ENCODE peak calls at places on chromosome 1, in five cellular contexts. D, E, H, C and R are unnamed samples. For H3K4me1 and H3K36me3, the result is how much of the 10 kb centered on the place peaks cover.

GRCh38 chr1:23198373-23198772 is 18.9 kb downstream of the HTR1D start:
- DNase-seq in D (no peak), E (peak), H (no peak), C (no peak), R (no peak)

GRCh38 chr1:224782601-224783000 is 146.9 kb upstream of the DNAH14 start:
- DNase-seq in D (no peak), E (no peak), H (no peak), C (no peak), R (no peak)

GRCh38 chr1:30886710-30887428 is 21.7 kb downstream of the SDC3 start:
- DNase-seq in D (no peak), E (no peak), H (no peak), C (no peak), R (no peak)

GRCh38 chr1:167720965-167721616 is 691 bp upstream of the MPZL1 start:
- DNase-seq in D (peak), E (peak), H (peak), C (no peak), R (no peak)

GRCh38 chr1:16076003-16076870 is 2.8 kb upstream of the FAM131C start:
- DNase-seq in D (peak), E (peak), H (no peak), C (no peak), R (no peak)

GRCh38 chr1:31405578-31406245 is 7.3 kb upstream of the SERINC2 start:
- DNase-seq in D (no peak), E (no peak), H (no peak), C (no peak), R (no peak)

GRCh38 chr1:6745073-6745472 is 40.2 kb upstream of the CAMTA1 start:
- DNase-seq in D (no peak), E (no peak), H (no peak), C (no peak), R (no peak)

GRCh38 chr1:3551290-3551678 is 60.0 kb downstream of the MEGF6 start:
- DNase-seq in D (no peak), E (no peak), H (no peak), C (no peak), R (peak)

GRCh38 chr1:41411229-41411628 is 50.0 kb downstream of the FOXO6 start:
- DNase-seq in D (peak), E (no peak), H (no peak), C (no peak), R (no peak)

GRCh38 chr1:180173451-180173850 is 18.8 kb downstream of the QSOX1 start:
- DNase-seq in D (no peak), E (no peak), H (no peak), C (no peak), R (no peak)

GRCh38 chr1:29202053-29202452 is 20.4 kb upstream of the SRSF4 start:
- DNase-seq in D (no peak), E (no peak), H (no peak), C (no peak), R (no peak)

DNA sequence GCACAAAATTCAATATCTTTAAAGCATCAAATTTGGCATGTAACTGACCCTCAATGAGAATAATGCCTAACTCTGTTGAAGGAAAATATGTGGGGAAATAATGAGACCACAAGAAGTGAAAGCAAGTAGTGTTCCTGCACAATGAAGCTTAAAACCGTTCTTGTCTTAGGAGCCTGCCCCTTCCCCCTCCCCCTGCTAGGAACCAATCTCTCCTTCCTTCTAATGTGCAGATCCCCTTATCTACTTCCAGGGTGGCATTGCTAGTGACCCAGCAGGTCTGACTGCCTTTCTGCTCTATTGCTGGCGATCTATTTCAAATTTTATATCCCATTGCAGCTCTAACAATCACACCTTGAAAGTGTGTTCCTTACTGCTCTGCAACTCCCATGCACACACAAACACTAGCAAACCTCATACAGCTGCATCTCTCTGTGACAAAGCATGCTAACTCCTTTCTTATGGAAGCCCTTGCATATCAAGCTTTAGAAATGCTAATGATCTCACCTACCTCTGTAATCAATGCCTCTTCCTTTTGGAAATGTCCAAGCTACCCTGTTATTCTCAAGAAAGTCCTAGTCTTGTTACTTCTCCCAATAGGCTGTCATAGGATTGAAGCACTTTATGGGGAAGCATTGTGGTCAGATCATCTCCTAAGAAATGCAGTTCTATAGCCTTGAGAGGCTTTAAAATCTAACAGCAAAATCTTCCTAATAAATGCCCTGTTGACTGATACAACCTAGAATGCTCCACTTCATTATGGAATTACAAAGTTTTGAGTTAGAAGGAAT is 26.5 kb downstream of the BCL9 start:
- DNase-seq in D (peak), E (no peak), H (no peak), C (no peak), R (no peak)
- H3K4me3 ChIP-seq in D (no peak), E (no peak), H (no peak), C (no peak), R (no peak)

DNA sequence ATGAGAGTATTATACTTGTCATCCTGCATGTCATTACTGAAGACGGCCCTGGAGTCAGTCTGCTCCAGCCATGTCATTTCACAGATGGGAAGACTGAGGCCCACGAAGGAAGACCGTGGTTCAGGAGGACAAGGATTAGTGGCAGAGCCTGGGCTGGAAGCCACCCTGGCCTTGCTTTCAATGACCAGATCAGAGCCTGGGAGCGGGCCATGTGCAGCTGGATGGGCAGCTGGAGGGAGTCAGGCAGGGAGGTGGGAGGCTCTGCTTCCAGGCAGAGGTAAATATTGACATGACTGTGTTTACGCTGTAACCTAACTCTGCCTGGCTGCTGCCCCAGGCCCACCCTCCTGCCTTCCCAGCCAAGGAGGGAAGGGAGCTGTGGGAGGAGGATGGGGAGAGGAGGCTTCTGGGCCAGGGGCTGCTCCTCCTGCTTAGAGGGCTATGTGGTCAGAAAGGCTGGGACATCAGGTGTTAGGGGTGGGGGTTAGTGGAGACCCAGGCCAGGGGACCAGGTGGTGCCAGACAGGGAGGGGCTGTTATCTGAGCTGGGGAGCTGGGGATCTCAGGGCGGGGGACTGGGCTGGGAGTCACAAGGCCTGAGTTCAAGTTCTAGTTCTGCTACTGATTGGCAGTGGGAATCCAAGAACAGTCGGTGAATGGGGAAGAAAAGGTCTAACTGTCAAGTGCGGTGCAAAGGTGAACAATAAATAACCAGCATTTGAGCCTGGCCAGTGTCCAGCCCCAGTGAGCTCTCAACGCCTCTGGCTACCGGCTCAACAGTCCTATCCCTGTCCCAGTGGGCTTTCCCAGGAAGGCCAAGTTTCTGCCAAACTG is 48.5 kb upstream of the ECE1 start:
- DNase-seq in D (peak), E (peak), H (peak), C (peak), R (peak)
- H3K4me1 ChIP-seq in D (under half), E (half or more), H (half or more), C (under half), R (half or more)

GRCh38 chr1:35282172-35282571 is 13.7 kb downstream of the ZMYM4 start:
- DNase-seq in D (no peak), E (no peak), H (no peak), C (no peak), R (no peak)

GRCh38 chr1:35279555-35279904 is 11.0 kb downstream of the ZMYM4 start:
- DNase-seq in D (no peak), E (no peak), H (no peak), C (no peak), R (no peak)

GRCh38 chr1:35281565-35281964 is 13.1 kb downstream of the ZMYM4 start:
- DNase-seq in D (no peak), E (no peak), H (no peak), C (no peak), R (no peak)

GRCh38 chr1:35280006-35280405 is 11.5 kb downstream of the ZMYM4 start:
- DNase-seq in D (no peak), E (no peak), H (no peak), C (no peak), R (no peak)

GRCh38 chr1:35278886-35279554 is 10.5 kb downstream of the ZMYM4 start:
- DNase-seq in D (no peak), E (peak), H (no peak), C (no peak), R (no peak)
- H3K36me3 ChIP-seq in D (under half), E (under half), H (under half), C (under half), R (under half)

GRCh38 chr1:92756537-92756936 is 28.4 kb downstream of the EVI5 start:
- DNase-seq in D (no peak), E (no peak), H (no peak), C (no peak), R (no peak)

GRCh38 chr1:92759361-92759760 is 25.5 kb downstream of the EVI5 start:
- DNase-seq in D (no peak), E (no peak), H (no peak), C (no peak), R (no peak)

GRCh38 chr1:92752719-92753118 is 32.2 kb downstream of the EVI5 start:
- DNase-seq in D (no peak), E (peak), H (no peak), C (no peak), R (no peak)

GRCh38 chr1:92754000-92754787 is 30.7 kb downstream of the EVI5 start:
- DNase-seq in D (no peak), E (peak), H (no peak), C (no peak), R (no peak)

DNA sequence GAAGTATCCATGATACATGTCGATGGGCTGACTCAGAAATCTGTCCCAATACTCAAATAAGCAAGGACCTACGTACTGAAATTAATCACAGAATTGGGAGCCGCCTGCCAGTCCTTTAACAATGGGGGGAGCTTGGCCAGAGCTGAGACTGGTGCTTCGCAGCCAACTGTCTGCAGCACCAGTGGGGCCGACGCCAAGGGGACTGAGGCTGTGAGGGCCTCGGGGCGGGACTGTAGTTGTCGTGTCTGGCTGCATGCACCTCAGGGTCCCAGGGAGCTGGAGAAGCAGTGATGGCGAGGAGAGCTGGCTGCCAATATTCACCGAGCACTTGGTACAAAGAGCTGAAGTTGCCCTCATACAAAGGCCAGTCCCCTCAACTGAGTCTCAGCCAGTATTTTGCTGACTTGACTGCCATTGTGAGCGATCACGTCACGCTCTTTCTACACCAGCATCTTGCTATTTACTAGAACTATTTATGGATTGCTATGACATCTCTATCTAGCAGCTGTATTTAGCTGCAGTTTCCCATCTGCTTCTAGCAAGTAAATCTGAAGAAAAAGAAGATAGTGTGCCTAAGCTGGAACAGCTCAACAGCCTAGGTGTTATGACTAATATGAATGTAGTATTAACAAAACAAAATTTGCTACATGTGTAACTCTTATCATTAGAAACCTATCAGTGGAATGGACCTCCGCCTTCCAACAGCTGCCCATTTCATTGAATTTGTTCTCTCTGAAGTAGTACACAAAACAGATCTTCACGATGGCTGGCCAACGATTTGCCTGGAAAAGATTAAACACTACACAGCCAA is 29.2 kb downstream of the EVI5 start:
- DNase-seq in D (no peak), E (peak), H (peak), C (no peak), R (peak)
- H3K4me3 ChIP-seq in D (no peak), E (no peak), H (no peak), C (no peak), R (no peak)

GRCh38 chr1:204509186-204509635 is 7.0 kb upstream of the MDM4 start:
- DNase-seq in D (no peak), E (no peak), H (no peak), C (no peak), R (no peak)

GRCh38 chr1:204507317-204508105 is 8.7 kb upstream of the MDM4 start:
- DNase-seq in D (peak), E (peak), H (no peak), C (no peak), R (no peak)

GRCh38 chr1:204514841-204515240 is 1.4 kb upstream of the MDM4 start:
- DNase-seq in D (no peak), E (no peak), H (no peak), C (no peak), R (no peak)

GRCh38 chr1:204513117-204513716 is 3.0 kb upstream of the MDM4 start:
- DNase-seq in D (no peak), E (no peak), H (peak), C (no peak), R (no peak)

DNA sequence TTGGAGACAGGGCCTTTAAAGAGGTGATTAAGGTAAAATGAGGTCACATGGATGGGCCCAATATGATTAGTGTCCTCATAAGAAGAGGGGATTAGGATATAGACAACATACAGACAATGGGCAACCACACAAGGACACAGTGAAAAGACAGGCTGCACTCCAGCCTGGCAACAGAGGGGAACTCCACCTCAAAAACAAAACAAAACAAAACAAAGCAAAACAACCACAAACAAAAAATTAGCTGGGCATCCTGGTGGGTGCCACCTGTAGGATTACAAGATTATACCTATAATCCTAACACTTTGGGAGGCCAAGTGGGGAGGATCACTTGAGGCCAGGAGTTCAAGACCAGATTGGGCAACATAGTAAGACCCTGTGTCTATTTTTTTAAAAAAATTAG is 4.8 kb upstream of the MDM4 start:
- DNase-seq in D (no peak), E (no peak), H (no peak), C (no peak), R (no peak)
- H3K4me1 ChIP-seq in D (under half), E (under half), H (under half), C (under half), R (under half)

DNA sequence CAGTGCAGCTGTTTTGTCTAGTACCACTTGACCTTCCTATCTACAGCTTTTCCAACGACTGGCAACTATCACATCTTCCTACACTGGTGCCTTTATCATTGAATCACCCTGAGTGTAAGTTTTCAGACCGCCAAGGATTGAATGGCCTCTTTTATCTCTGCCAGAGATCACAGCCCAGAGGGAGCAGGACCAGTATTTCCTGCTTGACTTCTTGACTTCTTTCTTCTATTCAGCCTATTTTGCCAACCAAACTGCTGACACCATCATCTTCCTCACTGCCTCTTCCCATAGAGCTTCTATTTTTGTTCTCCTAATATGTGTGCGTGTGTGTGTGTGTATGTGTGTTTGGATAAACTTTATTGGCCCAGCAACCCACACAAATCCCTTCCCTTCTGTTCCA is 53.8 kb downstream of the SERBP1 start:
- DNase-seq in D (peak), E (no peak), H (no peak), C (no peak), R (no peak)
- H3K36me3 ChIP-seq in D (under half), E (under half), H (under half), C (under half), R (under half)

GRCh38 chr1:178371236-178371635 is 125.5 kb downstream of the CLEC20A start:
- DNase-seq in D (peak), E (peak), H (no peak), C (no peak), R (no peak)
- H3K4me3 ChIP-seq in D (no peak), E (peak), H (no peak), C (peak), R (peak)